ENCODE peak calls at places on chromosomes 16 and 17, in ten cellular contexts. H, P, Y, R, V, J, O, B, K and U are unnamed samples.

GRCh38 chr17:75244133-75244866 is 17.1 kb downstream of the GGA3 start:
- ATAC-seq in H (no peak), P (no peak), Y (peak; percentile 27), R (no peak), V (peak; percentile 75), J (no peak), O (peak; percentile 7), B (no peak), K (peak; percentile 64), U (peak; percentile 82)

GRCh38 chr16:86432048-86432447 is 78.3 kb upstream of the FOXF1 start:
- ATAC-seq in H (no peak), P (no peak), Y (no peak), R (no peak), V (no peak), J (no peak), O (no peak), B (no peak), K (no peak), U (peak; percentile 46)

GRCh38 chr17:14748036-14748715 is 447.3 kb downstream of the HS3ST3B1 start:
- ATAC-seq in H (no peak), P (no peak), Y (peak; percentile 89), R (no peak), V (no peak), J (no peak), O (peak; percentile 45), B (no peak), K (peak; percentile 83), U (peak; percentile 58)

GRCh38 chr17:44959821-44960523 is 8.1 kb downstream of the C1QL1 start:
- ATAC-seq in H (no peak), P (peak; percentile 13), Y (no peak), R (peak; percentile 30), V (no peak), J (no peak), O (peak; percentile 27), B (no peak), K (peak; percentile 21), U (peak; percentile 51)

GRCh38 chr16:83219285-83219684 is 588.5 kb upstream of the HSBP1 start:
- ATAC-seq in H (no peak), P (no peak), Y (no peak), R (no peak), V (no peak), J (no peak), O (no peak), B (no peak), K (no peak), U (no peak)

GRCh38 chr16:79008036-79008868 is 592.3 kb downstream of the MAF start:
- ATAC-seq in H (no peak), P (peak; percentile 69), Y (peak; percentile 39), R (no peak), V (no peak), J (no peak), O (no peak), B (no peak), K (peak; percentile 24), U (no peak)

GRCh38 chr17:79053251-79053925 is 21.2 kb upstream of the ENGASE start:
- ATAC-seq in H (no peak), P (no peak), Y (no peak), R (no peak), V (no peak), J (no peak), O (no peak), B (no peak), K (no peak), U (no peak)

GRCh38 chr16:79665970-79666369 is 65.4 kb upstream of the MAF start:
- ATAC-seq in H (no peak), P (no peak), Y (no peak), R (no peak), V (no peak), J (no peak), O (no peak), B (no peak), K (no peak), U (no peak)

GRCh38 chr17:2943971-2944370 is 119.4 kb downstream of the OR1D5 start:
- ATAC-seq in H (no peak), P (no peak), Y (no peak), R (no peak), V (no peak), J (no peak), O (no peak), B (no peak), K (no peak), U (no peak)

GRCh38 chr17:59707182-59707970 is at the start of the genes PTRH2 and VMP1:
- ATAC-seq in H (peak; percentile 97), P (peak; percentile 99), Y (peak; percentile 99), R (peak; percentile 99), V (peak; percentile 95), J (peak; percentile 98), O (peak; percentile 98), B (peak; percentile 100), K (peak; percentile 97), U (peak; percentile 99)

GRCh38 chr16:85494315-85494714 is 118.8 kb upstream of the GSE1 start:
- ATAC-seq in H (no peak), P (no peak), Y (no peak), R (no peak), V (no peak), J (no peak), O (no peak), B (no peak), K (no peak), U (no peak)

GRCh38 chr16:3825103-3825502 is 55.4 kb downstream of the CREBBP start:
- ATAC-seq in H (no peak), P (no peak), Y (no peak), R (no peak), V (no peak), J (no peak), O (peak; percentile 19), B (no peak), K (no peak), U (no peak)

GRCh38 chr16:86562356-86562755 is 4.3 kb upstream of the FOXC2 start:
- ATAC-seq in H (no peak), P (no peak), Y (no peak), R (no peak), V (no peak), J (no peak), O (no peak), B (no peak), K (no peak), U (no peak)

GRCh38 chr17:80861892-80862291 is 129.7 kb upstream of the CHMP6 start:
- ATAC-seq in H (peak; percentile 48), P (no peak), Y (peak; percentile 69), R (peak; percentile 66), V (no peak), J (peak; percentile 63), O (no peak), B (no peak), K (no peak), U (no peak)

GRCh38 chr16:528111-529011 is 849 bp downstream of the CAPN15 start:
- ATAC-seq in H (no peak), P (peak; percentile 1), Y (peak; percentile 61), R (peak; percentile 6), V (no peak), J (peak; percentile 7), O (peak; percentile 15), B (peak; percentile 5), K (peak; percentile 4), U (no peak)

GRCh38 chr17:41666708-41667279 is 21.9 kb upstream of the EIF1 start:
- ATAC-seq in H (peak; percentile 70), P (peak; percentile 61), Y (peak; percentile 68), R (peak; percentile 48), V (peak; percentile 61), J (peak; percentile 66), O (peak; percentile 85), B (peak; percentile 79), K (peak; percentile 59), U (peak; percentile 76)

GRCh38 chr16:56481468-56482112 is 30.2 kb downstream of the OGFOD1 start:
- ATAC-seq in H (no peak), P (no peak), Y (no peak), R (no peak), V (no peak), J (no peak), O (no peak), B (no peak), K (no peak), U (no peak)

GRCh38 chr16:15434079-15434424 is 336 bp upstream of the BMERB1 start:
- ATAC-seq in H (peak; percentile 4), P (no peak), Y (no peak), R (peak; percentile 17), V (no peak), J (peak; percentile 21), O (no peak), B (peak; percentile 4), K (no peak), U (no peak)

GRCh38 chr16:72561-73537 is at the start of gene RHBDF1:
- ATAC-seq in H (peak; percentile 65), P (peak; percentile 43), Y (peak; percentile 59), R (peak; percentile 25), V (peak; percentile 63), J (peak; percentile 40), O (peak; percentile 74), B (peak; percentile 79), K (peak; percentile 40), U (peak; percentile 9)

GRCh38 chr17:61395409-61395982 is 4.1 kb upstream of the TBX2 start:
- ATAC-seq in H (no peak), P (peak; percentile 3), Y (no peak), R (no peak), V (no peak), J (no peak), O (no peak), B (no peak), K (no peak), U (no peak)

GRCh38 chr16:4233431-4233830 is 8.4 kb downstream of the SRL start:
- ATAC-seq in H (no peak), P (no peak), Y (peak; percentile 17), R (no peak), V (no peak), J (no peak), O (no peak), B (no peak), K (no peak), U (no peak)

GRCh38 chr16:50666658-50667496 is 14.2 kb downstream of the SNX20 start:
- ATAC-seq in H (no peak), P (peak; percentile 46), Y (peak; percentile 16), R (peak; percentile 80), V (peak; percentile 74), J (peak; percentile 82), O (no peak), B (no peak), K (peak; percentile 81), U (peak; percentile 82)

GRCh38 chr17:83145358-83145738 is 65.9 kb downstream of the METRNL start:
- ATAC-seq in H (no peak), P (no peak), Y (no peak), R (no peak), V (no peak), J (no peak), O (no peak), B (no peak), K (no peak), U (no peak)

GRCh38 chr17:39622380-39623006 is 4.3 kb upstream of the PPP1R1B start:
- ATAC-seq in H (no peak), P (no peak), Y (peak; percentile 36), R (peak; percentile 7), V (peak; percentile 26), J (peak; percentile 20), O (no peak), B (no peak), K (peak; percentile 37), U (peak; percentile 70)

GRCh38 chr16:22235839-22236745 is 30.0 kb downstream of the EEF2K start:
- ATAC-seq in H (no peak), P (no peak), Y (no peak), R (no peak), V (no peak), J (no peak), O (peak; percentile 29), B (peak; percentile 25), K (no peak), U (no peak)

GRCh38 chr17:28734712-28735241 is 6.2 kb downstream of the NEK8 start:
- ATAC-seq in H (no peak), P (no peak), Y (no peak), R (no peak), V (no peak), J (no peak), O (no peak), B (no peak), K (no peak), U (no peak)

GRCh38 chr17:27473190-27473747 is 17.0 kb downstream of the KSR1 start:
- ATAC-seq in H (no peak), P (no peak), Y (peak; percentile 34), R (peak; percentile 76), V (peak; percentile 65), J (peak; percentile 71), O (peak; percentile 19), B (peak; percentile 46), K (no peak), U (no peak)

GRCh38 chr16:69064164-69064563 is 41.3 kb upstream of the HAS3 start:
- ATAC-seq in H (peak; percentile 79), P (peak; percentile 65), Y (peak; percentile 45), R (no peak), V (no peak), J (no peak), O (no peak), B (no peak), K (no peak), U (no peak)